ENCODE peak calls at places on chromosomes 5 and 9, in ten cellular contexts. M is GM23248, L is PC-9, Y is HCT116, J is K562, I is IMR-90, G is fibroblast of lung, E is mammary epithelial cell, R is neural progenitor cell, F is H9. X is an unnamed sample. For H4K20me1, the result is how much of the 10 kb centered on the place peaks cover.

GRCh38 chr9:114047717-114048116 is 30.4 kb downstream of the AMBP start:
- DNase-seq in M (peak), L (no peak), Y (peak), J (no peak), I (no peak), G (no peak), E (no peak), R (peak), F (peak), X (peak)

GRCh38 chr5:173591300-173591622 is 25.2 kb downstream of the BOD1 start:
- DNase-seq in M (peak), L (no peak), Y (no peak), J (no peak), I (no peak), G (peak), E (no peak), R (no peak), F (no peak), X (peak)

GRCh38 chr5:2993301-2993700 is 241.8 kb upstream of the IRX2 start:
- DNase-seq in M (no peak), L (no peak), Y (no peak), J (no peak), I (no peak), G (no peak), E (no peak), R (no peak), F (no peak), X (no peak)

GRCh38 chr5:84480873-84481637 is 96.4 kb upstream of the EDIL3 start:
- DNase-seq in M (no peak), L (no peak), Y (no peak), J (no peak), I (no peak), G (peak), E (peak), R (no peak), F (peak), X (peak)

GRCh38 chr5:140547508-140548299 is at the start of gene EIF4EBP3:
- DNase-seq in M (peak), L (no peak), Y (peak), J (peak), I (peak), G (peak), E (peak), R (peak), F (peak), X (peak)

GRCh38 chr5:10233505-10233904 is 16.2 kb downstream of the ATPSCKMT start:
- DNase-seq in M (peak), L (peak), Y (peak), J (peak), I (peak), G (peak), E (peak), R (peak), F (no peak), X (peak)

GRCh38 chr5:95848701-95849100 is 26.2 kb upstream of the GLRX start:
- DNase-seq in M (peak), L (no peak), Y (no peak), J (no peak), I (peak), G (peak), E (no peak), R (no peak), F (no peak), X (peak)

GRCh38 chr5:36029914-36030313 is 36.8 kb downstream of the UGT3A2 start:
- DNase-seq in M (no peak), L (no peak), Y (no peak), J (no peak), I (no peak), G (no peak), E (no peak), R (no peak), F (no peak), X (no peak)

GRCh38 chr5:90962481-90962880 is 403.9 kb downstream of the ADGRV1 start:
- DNase-seq in M (no peak), L (no peak), Y (no peak), J (no peak), I (no peak), G (no peak), E (no peak), R (no peak), F (no peak), X (no peak)

GRCh38 chr5:118996098-118996497 is 7.8 kb upstream of the DTWD2 start:
- DNase-seq in M (no peak), L (no peak), Y (no peak), J (no peak), I (no peak), G (no peak), E (no peak), R (no peak), F (no peak), X (no peak)

GRCh38 chr9:107375651-107376369 is 92.7 kb downstream of the RAD23B start:
- DNase-seq in M (no peak), L (no peak), Y (no peak), J (no peak), I (no peak), G (no peak), E (no peak), R (no peak), F (no peak), X (no peak)

GRCh38 chr5:157347301-157348048 is 81.6 kb downstream of the CYFIP2 start:
- DNase-seq in M (no peak), L (no peak), Y (no peak), J (no peak), I (no peak), G (no peak), E (no peak), R (no peak), F (no peak), X (no peak)

GRCh38 chr9:69572611-69573010 is 99.6 kb downstream of the APBA1 start:
- DNase-seq in M (peak), L (no peak), Y (no peak), J (no peak), I (no peak), G (no peak), E (peak), R (no peak), F (no peak), X (no peak)

DNA sequence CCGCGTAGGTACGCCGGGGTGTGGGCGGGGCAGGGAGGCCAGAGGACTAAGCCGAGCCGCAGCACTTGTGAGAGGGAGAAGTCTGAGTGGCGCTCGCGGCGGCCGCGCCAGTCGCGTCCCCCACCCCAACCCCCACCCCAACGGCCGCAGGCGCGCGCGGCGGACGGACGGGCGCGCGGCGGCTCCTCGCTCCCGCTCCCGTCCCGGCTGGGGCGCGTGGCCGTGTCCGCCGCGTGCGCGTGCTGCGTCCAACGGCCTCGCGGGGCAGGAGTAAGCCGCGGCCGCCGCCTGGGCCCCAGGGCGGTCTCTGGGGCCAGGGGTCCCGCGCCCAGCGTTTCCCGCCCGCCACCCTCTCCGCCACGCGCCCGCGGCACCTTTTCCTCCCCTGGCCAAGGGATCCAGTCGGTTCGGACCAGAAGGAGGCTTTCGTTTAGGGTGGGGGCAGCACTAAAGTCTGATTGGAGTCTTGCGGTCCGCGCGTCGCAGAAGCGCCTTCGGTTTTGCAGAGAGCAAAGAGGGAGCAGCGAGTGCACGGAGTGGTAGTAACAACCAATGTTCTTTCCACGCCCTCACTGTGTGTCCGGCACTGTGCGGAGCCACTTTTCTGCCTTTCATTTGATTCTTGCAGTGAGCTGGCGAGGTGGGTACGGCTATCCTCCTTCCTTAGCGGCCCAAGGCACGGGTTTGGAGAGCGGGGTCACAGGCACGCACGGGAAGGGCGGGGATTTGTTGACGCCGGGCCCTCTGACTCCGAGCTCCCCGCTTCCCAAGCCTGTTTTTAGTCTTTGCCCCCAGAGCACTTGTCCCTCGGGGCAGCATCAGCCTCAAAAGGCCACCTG is 494 bp downstream of the G3BP1 start:
- DNase-seq in M (peak), L (no peak), Y (no peak), J (peak), I (no peak), G (peak), E (peak), R (peak), F (peak), X (peak)
- H4K20me1 ChIP-seq in M (under half), L (half or more), Y (under half), J (under half), I (under half), G (under half), E (under half), R (half or more), F (under half), X (under half)

GRCh38 chr9:109232449-109232848 is 65.4 kb upstream of the FRRS1L start:
- DNase-seq in M (peak), L (peak), Y (no peak), J (no peak), I (peak), G (peak), E (peak), R (no peak), F (no peak), X (peak)
- H4K20me1 ChIP-seq in M (under half), L (under half), Y (under half), J (under half), I (under half), G (under half), E (under half), R (under half), F (under half), X (under half)

GRCh38 chr5:142117579-142118420 is 9.2 kb downstream of the NDFIP1 start:
- DNase-seq in M (no peak), L (no peak), Y (no peak), J (no peak), I (no peak), G (no peak), E (no peak), R (no peak), F (no peak), X (no peak)
- H4K20me1 ChIP-seq in M (half or more), L (under half), Y (under half), J (under half), I (half or more), G (under half), E (under half), R (under half), F (under half), X (half or more)

GRCh38 chr5:137137013-137137632 is 362.0 kb downstream of the SPOCK1 start:
- DNase-seq in M (no peak), L (no peak), Y (no peak), J (no peak), I (no peak), G (peak), E (no peak), R (peak), F (peak), X (no peak)
- H4K20me1 ChIP-seq in M (under half), L (under half), Y (under half), J (under half), I (under half), G (under half), E (under half), R (under half), F (under half), X (under half)

DNA sequence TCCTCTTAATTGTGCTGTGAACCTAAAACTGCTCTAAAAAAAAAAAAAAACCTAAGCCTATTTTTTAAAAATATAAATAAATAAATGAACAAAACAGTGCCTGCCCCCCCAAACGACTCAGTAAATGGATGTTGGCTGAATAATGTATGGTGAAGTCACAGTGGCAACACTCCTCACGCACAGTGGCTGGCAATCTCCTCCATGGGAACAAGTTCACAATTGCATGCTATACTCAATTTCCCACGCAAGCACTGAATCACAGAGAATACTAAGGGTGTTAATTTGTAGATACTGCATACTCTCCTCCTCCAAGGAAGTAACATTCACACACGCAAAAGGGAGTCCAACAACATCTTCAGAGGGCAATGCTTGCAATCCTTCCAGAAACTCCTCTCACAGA is 47.5 kb downstream of the SERINC5 start:
- DNase-seq in M (peak), L (no peak), Y (no peak), J (no peak), I (no peak), G (no peak), E (no peak), R (no peak), F (no peak), X (no peak)
- H4K20me1 ChIP-seq in M (under half), L (under half), Y (under half), J (under half), I (under half), G (under half), E (under half), R (half or more), F (under half), X (under half)

GRCh38 chr9:131734781-131735180 is 5.1 kb downstream of the RAPGEF1 start:
- DNase-seq in M (no peak), L (no peak), Y (no peak), J (no peak), I (no peak), G (no peak), E (no peak), R (no peak), F (no peak), X (no peak)
- H4K20me1 ChIP-seq in M (under half), L (under half), Y (under half), J (half or more), I (half or more), G (under half), E (under half), R (under half), F (under half), X (half or more)

DNA sequence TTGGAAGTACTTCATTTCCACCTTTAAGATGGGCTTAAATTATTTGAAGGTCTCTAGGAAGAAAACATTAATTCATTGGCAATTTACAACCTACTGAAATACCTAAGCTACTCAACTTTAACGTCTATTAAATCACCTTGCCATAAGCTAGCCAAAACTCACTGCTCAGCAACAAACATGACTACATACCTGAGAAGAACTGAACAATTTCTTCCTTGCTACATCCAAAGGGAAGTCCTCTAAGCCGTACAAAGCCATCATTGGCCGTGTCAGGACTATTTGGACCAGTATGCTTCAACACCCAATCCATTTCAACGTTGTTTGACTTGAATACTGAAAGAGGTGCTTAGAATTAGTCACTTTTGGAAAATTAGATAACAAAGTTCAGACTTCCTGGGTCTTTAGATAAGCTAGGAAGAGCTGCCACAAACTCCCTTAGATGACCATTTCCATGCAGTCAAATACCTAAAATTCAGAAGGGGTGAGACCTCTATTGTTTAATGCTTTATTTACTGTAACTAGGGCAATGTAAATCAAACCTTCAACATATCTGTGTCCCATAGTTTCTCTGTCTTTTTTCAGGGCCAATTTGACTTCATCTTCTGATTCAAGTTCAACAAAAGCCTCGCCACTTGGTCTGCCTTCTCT is 2.6 kb downstream of the HNRNPH1 start:
- DNase-seq in M (peak), L (peak), Y (no peak), J (no peak), I (no peak), G (peak), E (peak), R (no peak), F (no peak), X (no peak)
- H4K20me1 ChIP-seq in M (half or more), L (half or more), Y (half or more), J (half or more), I (half or more), G (under half), E (under half), R (half or more), F (under half), X (half or more)

DNA sequence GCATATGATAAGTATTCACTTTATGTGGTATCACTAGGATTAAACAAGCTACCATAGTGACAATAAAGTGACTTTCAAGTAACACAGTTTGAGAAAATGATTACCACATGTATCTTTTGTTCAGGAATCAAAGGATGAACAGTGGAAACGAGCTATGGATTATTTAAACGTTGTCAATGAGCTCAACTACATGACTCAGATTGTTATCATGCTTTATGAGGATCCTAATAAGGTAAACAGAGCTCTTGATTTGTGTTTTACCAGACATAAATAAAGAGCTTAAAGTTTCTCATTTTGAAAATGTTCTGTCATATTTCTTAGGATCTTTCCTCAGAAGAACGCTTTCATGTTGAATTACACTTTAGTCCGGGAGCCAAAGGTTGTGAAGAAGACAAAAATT is 57.4 kb downstream of the PPIP5K2 start:
- DNase-seq in M (no peak), L (no peak), Y (no peak), J (no peak), I (no peak), G (no peak), E (no peak), R (no peak), F (no peak), X (no peak)
- H4K20me1 ChIP-seq in M (under half), L (under half), Y (under half), J (under half), I (under half), G (under half), E (under half), R (under half), F (under half), X (under half)